ENCODE peak calls at places on chromosomes 11 and 22, in four cellular contexts. Y, R, G and A are unnamed samples.

GRCh38 chr11:71164186-71164585 is 88.2 kb downstream of the SHANK2 start:
- DNase-seq in R (no peak), Y (peak), G (no peak), A (no peak)

GRCh38 chr11:108666373-108666772 is 1.5 kb downstream of the DDX10 start:
- DNase-seq in Y (no peak), G (peak), R (peak), A (peak)

GRCh38 chr11:134667505-134667904 is 255.5 kb upstream of the B3GAT1 start:
- DNase-seq in Y (peak), R (no peak), G (no peak), A (no peak)

GRCh38 chr11:77821349-77821851 is 456 bp downstream of the AAMDC start:
- DNase-seq in Y (no peak), R (peak), G (peak), A (peak)

GRCh38 chr11:13329670-13330401 is 52.2 kb downstream of the BMAL1 start:
- DNase-seq in Y (no peak), G (peak), R (no peak), A (no peak)

GRCh38 chr22:50705219-50705691 is 32.6 kb downstream of the SHANK3 start:
- DNase-seq in G (peak), R (peak), Y (peak), A (peak)

GRCh38 chr11:1791912-1792311 is 28.2 kb upstream of the CTSD start:
- DNase-seq in R (no peak), G (no peak), Y (no peak), A (no peak)

GRCh38 chr11:64566042-64566914 is 24.7 kb upstream of the SLC22A12 start:
- DNase-seq in R (peak), G (peak), Y (peak), A (peak)

GRCh38 chr11:1109101-1109917 is 34.6 kb downstream of the MUC2 start:
- DNase-seq in R (no peak), G (no peak), Y (no peak), A (no peak)

GRCh38 chr11:101129203-101129943 is at the start of gene PGR:
- DNase-seq in Y (peak), G (no peak), R (peak), A (peak)

GRCh38 chr22:39179841-39180335 is 27.4 kb upstream of the CBX7 start:
- DNase-seq in Y (no peak), R (no peak), G (no peak), A (no peak)

GRCh38 chr11:3840870-3841425 is at the start of gene RHOG:
- DNase-seq in G (peak), R (peak), Y (peak), A (peak)

GRCh38 chr11:48167380-48167779 is 49.2 kb upstream of the OR4B1 start:
- DNase-seq in Y (no peak), R (peak), G (no peak), A (peak)

GRCh38 chr11:130612291-130612802 is 163.9 kb downstream of the ADAMTS15 start:
- DNase-seq in G (no peak), R (peak), Y (no peak), A (peak)

GRCh38 chr11:19018901-19019300 is 41.6 kb downstream of the MRGPRX2 start:
- DNase-seq in Y (peak), R (no peak), G (no peak), A (no peak)

GRCh38 chr11:131980878-131981668 is 610.7 kb downstream of the NTM start:
- DNase-seq in R (peak), G (peak), Y (no peak), A (no peak)

GRCh38 chr11:35307221-35307621 is 112.1 kb downstream of the SLC1A2 start:
- DNase-seq in G (no peak), Y (no peak), R (no peak), A (no peak)

GRCh38 chr11:124538019-124538418 is 5.4 kb downstream of the OR8B12 start:
- DNase-seq in R (peak), G (peak), Y (no peak), A (peak)

GRCh38 chr11:85884581-85885021 is 29.4 kb downstream of the CCDC83 start:
- DNase-seq in Y (no peak), G (peak), R (peak), A (peak)

GRCh38 chr11:60378359-60378758 is at the start of gene MS4A7:
- DNase-seq in Y (no peak), G (no peak), R (no peak), A (no peak)

GRCh38 chr11:62388999-62389398 is 29.8 kb upstream of the SCGB1A1 start:
- DNase-seq in G (no peak), Y (no peak), R (no peak), A (no peak)

GRCh38 chr22:50114221-50114981 is 24.6 kb downstream of the MOV10L1 start:
- DNase-seq in G (peak), Y (no peak), R (peak), A (peak)

GRCh38 chr11:11387201-11387600 is 34.2 kb upstream of the CSNK2A3 start:
- DNase-seq in R (no peak), G (no peak), Y (peak), A (no peak)

GRCh38 chr11:70517996-70518907 is 119.9 kb downstream of the CTTN start:
- DNase-seq in R (peak), G (peak), Y (no peak), A (peak)

GRCh38 chr11:1458340-1459218 is 28.0 kb downstream of the MOB2 start:
- DNase-seq in R (peak), Y (peak), G (peak), A (peak)

GRCh38 chr11:33376331-33377099 is 119.3 kb downstream of the HIPK3 start:
- DNase-seq in Y (peak), R (no peak), G (peak), A (no peak)

GRCh38 chr11:9982127-9982795 is 311.8 kb downstream of the SBF2 start:
- DNase-seq in R (peak), G (peak), Y (no peak), A (peak)

GRCh38 chr11:124798991-124799383 is 1.2 kb downstream of the MSANTD2 start:
- DNase-seq in Y (no peak), R (peak), G (peak), A (peak)

GRCh38 chr22:35540600-35541253 is at the start of gene RASD2:
- DNase-seq in Y (no peak), G (no peak), R (peak), A (no peak)

GRCh38 chr11:117181586-117182550 is 3.3 kb downstream of the SIDT2 start:
- DNase-seq in G (no peak), R (no peak), Y (no peak), A (no peak)